ENCODE peak calls at places on chromosomes 6 and 20, in six cellular contexts. P is neuronal stem cell, J is H1, C is IMR-90, Y is mesenchymal stem cell, Z is trophoblast cell. T is an unnamed sample.

GRCh38 chr6:57220083-57220703 is 1.9 kb downstream of the RAB23 start:
- DNase-seq in P (no peak), J (no peak), C (no peak), Y (no peak), Z (no peak), T (no peak)

GRCh38 chr20:23666189-23666588 is 22.6 kb downstream of the CST4 start:
- DNase-seq in P (no peak), J (no peak), C (no peak), Y (peak; percentile 18), Z (no peak), T (peak; percentile 45)

GRCh38 chr6:170200458-170200891 is 90.4 kb downstream of the DLL1 start:
- DNase-seq in P (no peak), J (no peak), C (peak; percentile 13), Y (no peak), Z (no peak), T (no peak)

GRCh38 chr6:132569170-132569569 is 952 bp upstream of the TAAR6 start:
- DNase-seq in P (no peak), J (no peak), C (no peak), Y (no peak), Z (no peak), T (peak; percentile 4)

GRCh38 chr20:50844430-50845100 is 49.7 kb downstream of the BCAS4 start:
- DNase-seq in P (no peak), J (no peak), C (peak; percentile 87), Y (peak; percentile 12), Z (no peak), T (no peak)

GRCh38 chr6:47180633-47181032 is 129.1 kb downstream of the TNFRSF21 start:
- DNase-seq in P (no peak), J (peak; percentile 10), C (peak; percentile 44), Y (peak; percentile 66), Z (peak; percentile 48), T (peak; percentile 97)

GRCh38 chr6:148888853-148889252 is 142.0 kb downstream of the UST start:
- DNase-seq in P (no peak), J (no peak), C (peak; percentile 38), Y (no peak), Z (no peak), T (no peak)

GRCh38 chr20:51470907-51471411 is 71.6 kb downstream of the NFATC2 start:
- DNase-seq in P (no peak), J (no peak), C (no peak), Y (no peak), Z (no peak), T (no peak)

GRCh38 chr6:90458353-90459224 is 128.3 kb downstream of the MAP3K7 start:
- DNase-seq in P (no peak), J (no peak), C (no peak), Y (no peak), Z (peak; percentile 23), T (no peak)

GRCh38 chr20:59042151-59042795 is at the start of gene PRELID3B:
- DNase-seq in P (no peak), J (no peak), C (no peak), Y (peak; percentile 27), Z (peak; percentile 50), T (peak; percentile 27)

GRCh38 chr6:143579703-143580102 is 68.2 kb upstream of the FUCA2 start:
- DNase-seq in P (no peak), J (no peak), C (peak; percentile 95), Y (no peak), Z (peak; percentile 92), T (peak; percentile 41)

GRCh38 chr6:63558270-63558669 is 14.0 kb upstream of the LOC128125822 start:
- DNase-seq in P (no peak), J (no peak), C (no peak), Y (no peak), Z (no peak), T (no peak)

GRCh38 chr6:35164277-35164676 is 23.1 kb upstream of the TCP11 start:
- DNase-seq in P (no peak), J (no peak), C (no peak), Y (no peak), Z (no peak), T (no peak)

GRCh38 chr6:25883536-25883935 is 9.5 kb upstream of the SLC17A3 start:
- DNase-seq in P (no peak), J (no peak), C (no peak), Y (peak; percentile 13), Z (no peak), T (no peak)

GRCh38 chr6:45923831-45924391 is 91.7 kb downstream of the CLIC5 start:
- DNase-seq in P (no peak), J (no peak), C (peak; percentile 63), Y (peak; percentile 91), Z (peak; percentile 96), T (no peak)

DNA sequence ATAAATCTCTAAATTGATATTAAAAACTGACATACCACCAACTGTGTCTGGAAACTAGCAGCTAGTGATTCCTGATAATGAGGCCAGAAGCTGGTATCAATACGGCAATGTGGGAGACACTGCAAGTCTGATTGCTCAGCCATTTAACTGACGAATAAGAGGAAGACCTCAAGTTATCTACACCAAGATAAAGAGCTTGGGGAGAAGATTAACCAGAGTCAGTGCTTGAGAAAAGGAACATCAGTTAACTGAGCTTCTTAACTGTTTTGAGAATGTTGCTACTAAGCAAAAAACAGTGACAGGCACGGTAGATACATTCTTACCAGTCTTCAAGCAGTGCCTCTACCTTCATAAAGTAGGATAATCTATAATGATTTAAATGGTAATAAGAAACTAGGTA is 140.4 kb upstream of the TENT5A start:
- DNase-seq in P (no peak), J (no peak), C (no peak), Y (no peak), Z (no peak), T (peak; percentile 87)
- H3K4me3 ChIP-seq in P (no peak overlapping the region), J (no peak overlapping the region), C (no peak overlapping the region), Y (no peak overlapping the region), Z (no peak overlapping the region), T (no peak overlapping the region)

DNA sequence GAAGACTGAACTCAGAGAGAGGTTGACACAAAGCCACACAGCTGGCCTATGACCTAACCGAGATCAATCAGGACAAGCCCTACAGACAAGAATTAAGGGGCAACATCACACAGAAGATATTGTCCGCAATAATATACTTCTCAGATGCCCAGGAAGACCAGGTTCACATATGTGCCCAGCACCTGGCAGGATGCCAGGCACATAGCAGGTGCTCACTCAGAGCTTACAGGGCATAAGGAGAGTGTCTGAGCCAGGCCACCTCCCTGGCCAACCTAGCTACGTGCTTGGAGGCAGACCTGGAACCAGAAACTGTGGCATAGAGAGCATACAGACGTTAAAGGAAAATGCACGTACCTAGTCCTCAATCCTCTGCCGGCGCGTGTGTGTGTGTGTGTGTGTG is 87.0 kb upstream of the LRFN2 start:
- DNase-seq in P (no peak), J (no peak), C (no peak), Y (no peak), Z (no peak), T (no peak)
- H4K8ac ChIP-seq in P (no peak overlapping the region), J (no peak overlapping the region), C (no peak overlapping the region), Y (no peak overlapping the region), Z (no peak overlapping the region), T (no peak overlapping the region)

GRCh38 chr20:47274449-47275108 is 81.9 kb downstream of the ZMYND8 start:
- DNase-seq in P (no peak), J (no peak), C (peak; percentile 97), Y (peak; percentile 96), Z (peak; percentile 74), T (peak; percentile 35)

GRCh38 chr20:47273591-47274235 is 82.8 kb downstream of the ZMYND8 start:
- DNase-seq in P (no peak), J (no peak), C (peak; percentile 34), Y (peak; percentile 52), Z (peak; percentile 71), T (no peak)

GRCh38 chr20:47275548-47275947 is 81.0 kb downstream of the ZMYND8 start:
- DNase-seq in P (no peak), J (no peak), C (no peak), Y (no peak), Z (no peak), T (no peak)

GRCh38 chr20:47271216-47271615 is 85.3 kb downstream of the ZMYND8 start:
- DNase-seq in P (no peak), J (no peak), C (no peak), Y (no peak), Z (no peak), T (no peak)

DNA sequence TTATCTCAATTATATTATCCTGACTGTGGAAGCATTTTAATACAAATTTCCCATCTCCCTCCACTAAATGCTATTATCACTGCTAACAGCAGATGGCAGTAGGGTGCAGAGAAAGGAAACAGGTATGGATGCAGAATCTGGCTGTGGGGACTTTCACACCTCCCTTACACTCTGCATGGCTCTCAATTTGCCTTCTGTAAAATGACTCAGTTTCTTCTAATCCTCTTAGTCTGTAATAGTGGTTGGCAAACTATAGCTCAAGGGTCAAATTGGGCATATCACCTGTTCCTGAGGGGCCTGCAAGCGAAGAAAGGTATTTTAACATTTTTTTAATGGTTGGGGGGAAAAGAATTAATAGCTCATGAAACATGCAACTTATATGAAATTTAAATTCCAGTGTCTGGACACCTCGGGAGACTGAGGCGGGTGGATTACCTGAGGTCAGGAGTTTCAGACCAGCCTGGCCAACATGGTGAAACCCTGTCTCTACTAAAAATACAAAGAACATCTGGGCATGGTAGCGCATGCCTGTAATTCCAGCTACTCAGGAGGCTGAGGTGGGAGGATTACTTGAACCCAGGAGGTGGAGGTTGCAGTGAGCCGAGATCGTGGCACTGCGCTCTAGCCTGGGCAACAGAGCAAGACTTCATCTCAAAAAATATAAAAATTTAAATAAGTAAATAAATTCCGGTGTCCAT is 83.5 kb downstream of the ZMYND8 start:
- DNase-seq in P (peak; percentile 70), J (peak; percentile 7), C (peak; percentile 71), Y (peak; percentile 75), Z (peak; percentile 87), T (peak; percentile 81)
- H3K27ac ChIP-seq in P (no peak overlapping the region), J (no peak overlapping the region), C (peak overlapping the region; percentile 32), Y (peak overlapping the region; percentile 90), Z (peak overlapping the region; percentile 16), T (no peak overlapping the region)

GRCh38 chr20:53942121-53942816 is 128.1 kb downstream of the BCAS1 start:
- DNase-seq in P (no peak), J (no peak), C (no peak), Y (no peak), Z (no peak), T (peak; percentile 94)

GRCh38 chr20:53945478-53945877 is 124.9 kb downstream of the BCAS1 start:
- DNase-seq in P (no peak), J (no peak), C (no peak), Y (no peak), Z (no peak), T (no peak)

GRCh38 chr20:53942973-53943372 is 127.4 kb downstream of the BCAS1 start:
- DNase-seq in P (no peak), J (no peak), C (no peak), Y (no peak), Z (no peak), T (no peak)

GRCh38 chr20:53944796-53945195 is 125.6 kb downstream of the BCAS1 start:
- DNase-seq in P (no peak), J (no peak), C (no peak), Y (no peak), Z (no peak), T (no peak)

DNA sequence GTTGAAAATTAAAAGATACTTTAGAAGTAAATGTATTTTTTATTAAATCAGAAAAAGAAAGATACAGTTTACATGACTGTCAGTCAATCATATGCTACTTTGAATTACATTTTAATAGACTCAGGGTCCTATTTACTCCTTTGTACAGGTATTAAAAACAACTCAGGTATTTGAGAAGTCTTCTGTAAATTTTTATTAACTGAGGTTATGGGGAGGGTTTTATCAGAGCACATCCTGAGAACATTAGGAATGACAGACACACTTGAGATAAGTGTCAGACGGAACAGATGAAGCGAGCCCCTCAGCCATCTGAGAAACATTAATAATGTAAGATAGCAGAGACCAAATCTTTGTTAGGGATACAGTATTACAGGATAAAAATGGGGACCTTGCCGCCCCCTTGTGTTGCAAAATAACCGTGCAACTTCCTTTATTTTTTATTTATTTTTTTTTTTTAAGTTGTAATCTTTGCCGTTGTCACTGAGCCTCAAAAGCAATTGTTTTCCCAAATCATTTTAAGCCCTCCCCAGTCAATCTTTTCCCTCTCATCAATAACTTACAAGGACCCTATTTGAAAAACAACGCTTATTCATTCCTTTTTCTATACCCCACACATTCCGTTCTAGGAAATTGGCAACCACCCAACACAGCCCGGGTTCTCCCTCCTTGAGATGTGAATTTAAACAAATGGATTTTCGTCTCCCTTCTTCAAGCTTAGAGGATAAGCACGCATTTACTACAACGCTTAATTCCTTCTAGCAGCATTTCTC is 126.7 kb downstream of the BCAS1 start:
- DNase-seq in P (no peak), J (no peak), C (peak; percentile 39), Y (peak; percentile 51), Z (peak; percentile 30), T (no peak)
- H3K4me3 ChIP-seq in P (no peak overlapping the region), J (no peak overlapping the region), C (peak overlapping the region; percentile 25), Y (no peak overlapping the region), Z (no peak overlapping the region), T (no peak overlapping the region)